ENCODE peak calls at places on chromosomes 4 and X, in eight cellular contexts. Y is mesothelial cell of epicardium, D is bronchial epithelial cell, F is GM20000, C is endothelial cell, A is foreskin fibroblast, N is left lung, M is coronary artery. R is an unnamed sample.

GRCh38 chr4:3700736-3701135 is 65.4 kb upstream of the ADRA2C start:
- DNase-seq in Y (no peak), D (no peak), F (no peak), C (no peak), A (no peak), N (no peak), M (no peak), R (no peak)

GRCh38 chrX:15293471-15293870 is 22.0 kb downstream of the ASB11 start:
- DNase-seq in Y (no peak), D (peak; percentile 39), F (no peak), C (no peak), A (peak; percentile 19), N (no peak), M (no peak), R (no peak)

GRCh38 chr4:125461676-125462363 is 147.1 kb downstream of the FAT4 start:
- DNase-seq in Y (no peak), D (no peak), F (no peak), C (no peak), A (no peak), N (no peak), M (no peak), R (no peak)

GRCh38 chr4:109389367-109390118 is 44.1 kb upstream of the SEC24B start:
- DNase-seq in Y (no peak), D (no peak), F (no peak), C (no peak), A (peak; percentile 38), N (no peak), M (no peak), R (no peak)

GRCh38 chr4:153004106-153004881 is 68.2 kb downstream of the FHDC1 start:
- DNase-seq in Y (no peak), D (no peak), F (no peak), C (no peak), A (no peak), N (no peak), M (no peak), R (no peak)

GRCh38 chr4:140343303-140343702 is 30.1 kb upstream of the SCOC start:
- DNase-seq in Y (peak; percentile 51), D (peak; percentile 61), F (no peak), C (no peak), A (peak; percentile 33), N (peak; percentile 64), M (no peak), R (no peak)

GRCh38 chr4:3009422-3009821 is 46.1 kb downstream of the GRK4 start:
- DNase-seq in Y (no peak), D (peak; percentile 82), F (peak; percentile 59), C (no peak), A (peak; percentile 70), N (no peak), M (no peak), R (peak; percentile 56)

GRCh38 chr4:25815586-25815985 is 47.2 kb downstream of the SEL1L3 start:
- DNase-seq in Y (no peak), D (no peak), F (no peak), C (no peak), A (no peak), N (no peak), M (peak; percentile 16), R (no peak)

GRCh38 chr4:144754562-144755410 is 108.8 kb downstream of the HHIP start:
- DNase-seq in Y (no peak), D (peak; percentile 47), F (no peak), C (peak; percentile 7), A (peak; percentile 67), N (no peak), M (no peak), R (peak; percentile 4)

GRCh38 chr4:2842667-2843022 is 999 bp upstream of the ADD1 start:
- DNase-seq in Y (no peak), D (no peak), F (no peak), C (no peak), A (peak; percentile 42), N (no peak), M (no peak), R (no peak)

GRCh38 chrX:123797543-123798447 is 62.1 kb upstream of the XIAP start:
- DNase-seq in Y (no peak), D (no peak), F (no peak), C (no peak), A (peak; percentile 33), N (no peak), M (no peak), R (no peak)

GRCh38 chr4:8345946-8346814 is 76.6 kb downstream of the HTRA3 start:
- DNase-seq in Y (no peak), D (no peak), F (no peak), C (no peak), A (no peak), N (no peak), M (peak; percentile 67), R (no peak)

GRCh38 chr4:123361195-123361861 is 35.3 kb upstream of the SPRY1 start:
- DNase-seq in Y (no peak), D (peak; percentile 79), F (no peak), C (no peak), A (peak; percentile 90), N (no peak), M (no peak), R (no peak)

GRCh38 chr4:80798082-80798481 is 232.4 kb upstream of the BMP3 start:
- DNase-seq in Y (no peak), D (no peak), F (no peak), C (no peak), A (no peak), N (no peak), M (no peak), R (no peak)

GRCh38 chr4:143514432-143514831 is 930 bp downstream of the SMARCA5 start:
- DNase-seq in Y (peak; percentile 49), D (peak; percentile 28), F (peak; percentile 14), C (peak; percentile 51), A (peak; percentile 69), N (peak; percentile 59), M (peak; percentile 78), R (peak; percentile 14)

GRCh38 chr4:171130126-171130801 is 682.9 kb upstream of the GALNTL6 start:
- DNase-seq in Y (no peak), D (no peak), F (no peak), C (no peak), A (no peak), N (no peak), M (no peak), R (no peak)

GRCh38 chr4:137065306-137065705 is 467.0 kb downstream of the PCDH18 start:
- DNase-seq in Y (no peak), D (no peak), F (no peak), C (no peak), A (peak; percentile 15), N (no peak), M (no peak), R (no peak)

GRCh38 chr4:159297088-159297487 is 194.2 kb downstream of the RAPGEF2 start:
- DNase-seq in Y (no peak), D (no peak), F (no peak), C (no peak), A (no peak), N (no peak), M (no peak), R (no peak)

DNA sequence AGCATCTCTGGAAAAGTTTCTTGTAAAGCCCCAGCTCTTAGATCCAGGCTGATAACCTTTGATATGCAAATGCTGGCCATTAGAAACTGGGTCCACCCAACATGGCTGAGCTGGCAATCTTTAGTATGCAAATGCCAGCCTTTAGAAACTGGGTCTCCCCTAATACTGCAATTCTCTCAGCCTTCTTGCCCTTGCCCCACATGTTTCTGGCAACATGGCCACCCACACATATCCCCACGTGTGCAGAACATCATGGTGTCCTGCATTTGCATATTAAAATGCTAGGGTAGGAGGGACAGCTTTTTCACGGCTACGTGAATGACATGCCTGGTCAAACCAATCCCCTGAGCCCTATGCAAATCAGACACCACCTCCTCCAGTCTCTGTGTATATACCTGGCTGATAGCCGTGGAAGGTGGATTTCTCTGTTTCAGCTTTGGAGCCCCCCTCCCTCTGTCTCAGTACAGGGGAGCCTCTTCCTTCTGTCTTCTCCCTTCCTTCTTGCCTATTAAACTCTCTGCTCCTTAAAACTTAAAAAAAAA is 344.0 kb upstream of the NWD2 start:
- DNase-seq in Y (no peak), D (no peak), F (no peak), C (no peak), A (no peak), N (no peak), M (no peak), R (no peak)
- TF ChIP-seq CTCF in Y (no peak), D (no peak), F (no peak), C (no peak), A (no peak), N (no peak), M (no peak), R (no peak)

GRCh38 chrX:47648376-47648775 is 2.0 kb downstream of the ELK1 start:
- DNase-seq in Y (no peak), D (no peak), F (no peak), C (no peak), A (no peak), N (no peak), M (peak; percentile 17), R (no peak)

GRCh38 chrX:47644557-47645091 is 5.7 kb downstream of the ELK1 start:
- DNase-seq in Y (no peak), D (no peak), F (no peak), C (no peak), A (peak; percentile 44), N (no peak), M (no peak), R (no peak)

GRCh38 chrX:47646636-47647035 is 3.7 kb downstream of the ELK1 start:
- DNase-seq in Y (no peak), D (no peak), F (no peak), C (no peak), A (no peak), N (no peak), M (peak; percentile 45), R (no peak)

GRCh38 chrX:47643926-47644325 is 6.4 kb downstream of the ELK1 start:
- DNase-seq in Y (no peak), D (no peak), F (no peak), C (no peak), A (peak; percentile 51), N (no peak), M (no peak), R (no peak)

DNA sequence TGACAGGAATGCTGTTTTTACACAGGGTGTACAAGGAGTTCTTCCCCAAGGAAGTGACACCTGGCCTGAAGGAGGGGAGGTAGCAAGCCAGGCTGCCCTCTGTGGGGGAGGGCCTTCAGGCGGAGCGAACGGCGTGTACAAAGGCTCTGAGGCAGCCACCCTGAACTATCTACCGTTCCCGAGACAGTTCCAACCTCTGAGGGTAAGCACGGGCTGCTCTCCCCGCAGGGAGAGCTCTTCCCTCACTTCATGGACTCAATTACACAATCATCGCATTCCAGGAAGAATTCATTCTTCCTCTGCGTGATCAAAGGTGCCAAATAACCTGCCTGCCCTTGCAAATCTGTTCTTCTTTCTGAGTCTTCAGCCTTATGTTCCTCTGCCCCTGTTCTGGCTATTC is 4.8 kb downstream of the ELK1 start:
- DNase-seq in Y (no peak), D (no peak), F (no peak), C (no peak), A (no peak), N (no peak), M (peak; percentile 53), R (no peak)
- TF ChIP-seq CTCF in Y (no peak), D (no peak), F (no peak), C (no peak), A (no peak), N (no peak), M (no peak), R (no peak)

GRCh38 chrX:154019633-154020499 is at the start of gene IRAK1:
- DNase-seq in Y (no peak), D (peak; percentile 18), F (peak; percentile 90), C (peak; percentile 42), A (peak; percentile 86), N (peak; percentile 58), M (no peak), R (peak; percentile 86)
- TF ChIP-seq CTCF in Y (no peak), D (no peak), F (no peak), C (no peak), A (no peak), N (no peak), M (no peak), R (peak; percentile 17)

GRCh38 chr4:98546910-98547544 is 111.4 kb downstream of the TSPAN5 start:
- DNase-seq in Y (no peak), D (no peak), F (no peak), C (no peak), A (peak; percentile 73), N (no peak), M (no peak), R (no peak)
- TF ChIP-seq CTCF in Y (no peak), D (no peak), F (no peak), C (no peak), A (peak; percentile 12), N (no peak), M (no peak), R (no peak)